ENCODE peak calls at places on chromosomes 2 and 18, in four cellular contexts. C is SK-N-MC, W is colonic mucosa, Y is ovary. U is an unnamed sample.

GRCh38 chr2:12921321-12921720 is 204.6 kb downstream of the TRIB2 start:
- DNase-seq in C (no peak), Y (no peak), W (no peak), U (no peak)

GRCh38 chr2:130371723-130372054 is 15.8 kb downstream of the PTPN18 start:
- DNase-seq in Y (no peak), W (no peak), C (no peak), U (no peak)

GRCh38 chr2:133787207-133787606 is 218.9 kb upstream of the NCKAP5 start:
- DNase-seq in Y (no peak), W (no peak), C (no peak), U (no peak)

GRCh38 chr2:9771481-9772017 is 71.7 kb upstream of the TAF1B start:
- DNase-seq in W (no peak), C (no peak), Y (no peak), U (no peak)

GRCh38 chr2:21256006-21256405 is 132.2 kb downstream of the TDRD15 start:
- DNase-seq in Y (no peak), W (peak; percentile 64), C (no peak), U (no peak)

GRCh38 chr2:84970266-84970955 is 550 bp upstream of the KCMF1 start:
- DNase-seq in C (no peak), W (peak; percentile 70), Y (peak; percentile 62), U (peak; percentile 51)

GRCh38 chr2:155368934-155369333 is 670.4 kb downstream of the KCNJ3 start:
- DNase-seq in W (no peak), C (peak; percentile 14), Y (no peak), U (no peak)

GRCh38 chr2:68196120-68196716 is 38.5 kb downstream of the PNO1 start:
- DNase-seq in Y (peak; percentile 13), W (peak; percentile 55), C (no peak), U (peak; percentile 25)

GRCh38 chr18:73842795-73843394 is 304.7 kb downstream of the FBXO15 start:
- DNase-seq in Y (no peak), C (no peak), W (peak; percentile 30), U (peak; percentile 35)

DNA sequence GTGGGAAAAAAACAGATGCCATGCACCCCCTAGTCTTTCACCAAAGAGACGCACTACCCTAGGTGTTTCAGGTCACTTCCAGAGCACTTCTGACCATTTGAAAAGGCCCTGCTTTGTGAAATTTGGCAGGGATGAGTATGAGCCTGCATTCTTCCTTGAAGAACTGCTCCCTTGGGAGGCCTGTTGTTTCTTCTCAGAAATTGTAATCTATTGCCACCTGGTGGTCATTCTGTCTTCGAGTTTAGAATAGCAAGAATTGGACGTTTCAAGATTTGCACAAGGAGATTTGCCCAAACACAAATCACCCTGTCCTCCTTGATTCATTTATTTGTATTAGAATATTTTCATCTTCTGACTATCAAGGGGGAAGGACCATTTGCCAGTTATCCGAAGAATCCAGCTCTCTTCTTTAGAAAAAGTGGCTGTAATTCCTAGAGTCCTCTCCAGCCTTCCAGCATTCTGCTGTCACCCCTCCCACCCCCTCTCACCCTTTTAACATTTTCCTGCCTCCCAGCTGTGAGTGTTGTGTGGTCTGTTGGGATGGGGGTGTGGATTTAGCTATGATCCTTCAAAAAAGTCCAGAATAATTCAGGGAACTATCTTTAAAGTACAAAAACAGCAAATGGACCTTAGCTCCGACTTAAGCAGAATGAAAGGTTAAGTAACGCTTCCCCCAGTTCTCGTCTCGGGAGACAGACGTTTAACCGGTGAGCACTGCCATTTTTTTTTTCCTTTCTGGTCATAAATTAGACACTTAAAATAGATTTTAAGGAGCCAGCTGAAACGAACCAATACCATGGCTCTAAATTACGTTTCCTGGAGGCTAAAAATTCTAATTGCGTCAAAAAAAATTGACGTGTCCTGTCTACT is 3.7 kb upstream of the GAD1 start:
- DNase-seq in C (peak; percentile 91), W (peak; percentile 54), Y (peak; percentile 37), U (peak; percentile 79)
- H3K4me3 ChIP-seq in C (no peak overlapping the region), W (no peak overlapping the region), Y (no peak overlapping the region), U (no peak overlapping the region)

GRCh38 chr18:8116346-8117007 is 492.8 kb upstream of the RAB12 start:
- DNase-seq in C (no peak), W (no peak), Y (no peak), U (no peak)
- H3K27ac ChIP-seq in C (no peak overlapping the region), W (no peak overlapping the region), Y (no peak overlapping the region), U (no peak overlapping the region)

DNA sequence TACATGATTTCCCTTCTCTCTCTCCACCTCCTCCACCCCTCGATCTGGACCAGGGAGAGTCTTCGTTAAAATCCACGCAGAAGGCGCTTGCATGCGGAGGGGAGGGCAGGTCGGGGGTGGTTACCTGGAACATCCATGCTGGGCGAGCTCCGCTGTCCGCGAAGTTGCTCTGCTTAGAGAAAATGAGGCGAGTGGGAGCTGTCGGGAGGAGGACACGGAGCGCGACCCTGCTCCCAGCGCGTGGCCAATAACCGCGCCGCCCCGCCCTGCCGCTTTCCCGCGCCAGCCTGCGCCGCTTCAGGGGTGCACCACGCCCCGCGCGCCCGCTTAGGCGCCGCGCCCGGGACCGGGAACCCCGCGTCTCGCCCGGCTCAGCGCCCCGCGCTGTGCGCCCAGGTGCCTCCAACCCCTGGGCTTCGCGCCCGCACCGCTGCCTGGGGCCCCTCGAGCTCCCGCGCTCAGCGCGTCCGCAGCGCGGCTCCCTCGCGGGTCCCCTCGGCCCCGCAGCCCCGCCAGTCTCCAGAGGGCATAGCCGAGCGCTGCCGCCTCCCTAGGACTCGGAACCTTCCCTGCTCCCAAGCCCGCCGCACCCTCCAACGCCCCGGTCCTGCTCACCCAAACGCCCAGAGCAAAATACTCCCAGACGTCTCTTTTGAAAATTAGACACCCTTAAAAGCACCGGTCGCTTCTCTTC is 633 bp downstream of the CBLN2 start:
- DNase-seq in W (no peak), C (no peak), Y (no peak), U (no peak)
- H3K4me3 ChIP-seq in W (no peak overlapping the region), C (peak overlapping the region; percentile 54), Y (no peak overlapping the region), U (peak overlapping the region; percentile 0)

DNA sequence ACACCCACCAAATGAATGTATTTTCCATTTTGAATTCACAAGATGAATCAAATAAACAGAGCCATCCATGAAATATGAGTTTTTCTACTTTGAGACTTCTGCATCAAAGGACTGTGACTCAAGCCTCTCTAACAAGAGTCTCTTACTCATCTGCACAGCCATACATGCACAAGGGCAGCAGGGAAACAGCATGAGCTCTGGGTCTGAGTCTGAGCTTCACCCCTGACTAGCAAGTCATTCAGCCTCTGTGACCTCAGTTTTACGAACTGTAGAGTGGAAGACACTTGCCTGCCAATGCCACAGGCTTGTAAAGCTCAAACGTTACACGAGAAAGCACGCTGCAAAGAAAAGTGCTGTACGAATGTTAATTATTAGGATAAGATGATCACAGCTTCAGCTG is 42.9 kb downstream of the MREG start:
- DNase-seq in C (no peak), W (no peak), Y (no peak), U (no peak)
- H3K27ac ChIP-seq in C (no peak overlapping the region), W (no peak overlapping the region), Y (no peak overlapping the region), U (no peak overlapping the region)

GRCh38 chr2:107989445-107989844 is 3.1 kb downstream of the SLC5A7 start:
- DNase-seq in Y (no peak), W (no peak), C (no peak), U (no peak)

GRCh38 chr2:107988108-107988507 is 1.8 kb downstream of the SLC5A7 start:
- DNase-seq in Y (no peak), C (no peak), W (no peak), U (no peak)

GRCh38 chr2:107984667-107985066 is 1.7 kb upstream of the SLC5A7 start:
- DNase-seq in C (no peak), W (no peak), Y (no peak), U (no peak)

GRCh38 chr2:107990718-107991117 is 4.4 kb downstream of the SLC5A7 start:
- DNase-seq in Y (no peak), C (no peak), W (no peak), U (no peak)

DNA sequence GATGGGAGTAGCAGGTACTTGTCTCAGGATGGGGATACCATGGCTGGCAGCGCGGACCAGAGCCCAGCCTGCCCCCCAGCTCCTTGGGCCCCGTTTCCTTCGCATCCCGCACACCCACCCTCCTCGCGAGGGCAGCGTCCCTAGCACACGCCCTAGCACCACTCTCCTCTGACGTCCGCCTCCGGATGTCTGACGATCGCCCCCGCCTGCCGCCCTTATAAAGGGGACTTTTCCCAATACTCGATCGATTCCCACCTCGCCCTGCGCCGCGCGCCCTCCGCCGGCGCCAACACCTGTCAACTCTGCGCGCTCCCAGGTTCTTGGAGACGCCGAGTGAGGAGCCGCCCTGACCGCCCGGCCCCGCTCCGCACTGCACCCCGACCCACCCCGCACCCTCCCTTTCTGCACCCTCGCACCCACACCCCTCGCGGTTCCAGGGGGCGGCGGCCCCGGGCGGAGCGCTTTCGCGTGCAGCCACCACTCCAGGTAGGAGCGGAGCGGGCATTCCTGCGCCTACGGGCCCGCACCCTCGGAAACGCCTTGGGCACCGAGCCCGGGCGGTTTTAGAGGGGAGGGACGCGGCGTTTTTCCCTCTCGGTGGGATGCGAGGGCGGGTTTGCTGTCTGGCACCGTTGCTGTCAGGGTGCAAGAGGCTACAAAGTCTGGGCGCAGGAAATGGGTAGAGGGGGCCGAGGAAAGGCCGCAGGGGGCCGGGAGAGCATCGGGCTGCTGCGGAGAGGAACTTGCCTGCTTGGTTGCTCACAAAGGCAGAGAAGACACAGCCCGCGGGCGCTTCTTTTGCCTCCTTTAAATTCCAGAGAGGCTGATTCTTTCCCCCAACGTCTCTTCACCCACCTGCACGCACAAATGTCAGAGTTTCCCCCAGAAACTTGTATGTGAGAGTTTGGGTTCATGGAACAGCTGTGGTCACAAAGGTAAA is at the start of gene SLC5A7:
- DNase-seq in W (no peak), Y (no peak), C (no peak), U (no peak)
- H3K4me3 ChIP-seq in W (no peak within 1 kb of the TSS), Y (no peak within 1 kb of the TSS), C (no peak within 1 kb of the TSS), U (no peak within 1 kb of the TSS)

DNA sequence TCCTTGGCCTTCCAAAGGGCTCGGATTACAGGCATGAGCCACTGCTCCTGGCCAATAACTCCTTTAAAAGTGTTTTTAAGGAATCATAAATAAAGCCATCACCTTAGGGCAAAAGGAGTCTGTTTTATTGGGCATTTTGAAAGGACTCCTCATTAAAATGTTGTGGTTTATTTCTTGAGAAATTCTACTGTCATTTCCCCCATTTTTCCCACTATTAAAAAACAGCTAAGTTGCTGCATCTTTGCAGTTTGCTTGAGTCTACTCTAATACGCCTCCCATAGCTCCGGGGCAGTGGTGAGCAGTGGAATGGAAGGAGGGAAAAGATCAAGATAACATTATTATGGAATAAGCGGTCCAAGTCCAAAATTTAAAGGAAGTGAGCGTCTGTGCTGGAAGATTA is 293.2 kb downstream of the PIEZO2 start:
- DNase-seq in W (no peak), Y (no peak), C (peak; percentile 70), U (no peak)
- H3K27ac ChIP-seq in W (no peak overlapping the region), Y (no peak overlapping the region), C (no peak overlapping the region), U (no peak overlapping the region)